ENCODE peak calls at places on chromosomes 6 and 20, in eight cellular contexts. One of them, this sample, is unnamed.

GRCh38 chr6:113856571-113857564 is at the start of gene MARCKS:
- DNase-seq in SK-N-SH: peak; percentile 82
- DNase-seq in GM23248: peak; percentile 98
- DNase-seq in MM.1S: peak; percentile 78
- DNase-seq in HCT116: peak; percentile 69
- DNase-seq in PC-3: peak; percentile 80
- DNase-seq in hepatocyte: peak; percentile 96
- DNase-seq in neural progenitor cell: peak; percentile 92
- DNase-seq in this sample: peak; percentile 32

GRCh38 chr20:63969851-63970713 is at the start of gene ZNF512B:
- DNase-seq in SK-N-SH: peak; percentile 97
- DNase-seq in GM23248: peak; percentile 76
- DNase-seq in MM.1S: peak; percentile 57
- DNase-seq in HCT116: no peak
- DNase-seq in PC-3: peak; percentile 67
- DNase-seq in hepatocyte: peak; percentile 86
- DNase-seq in neural progenitor cell: peak; percentile 79
- DNase-seq in this sample: peak; percentile 64

GRCh38 chr6:72035966-72036365 is 149.6 kb downstream of the RIMS1 start:
- DNase-seq in SK-N-SH: no peak
- DNase-seq in GM23248: peak; percentile 14
- DNase-seq in MM.1S: no peak
- DNase-seq in HCT116: no peak
- DNase-seq in PC-3: no peak
- DNase-seq in hepatocyte: no peak
- DNase-seq in neural progenitor cell: no peak
- DNase-seq in this sample: no peak

GRCh38 chr20:19512886-19513285 is 245.2 kb upstream of the RIN2 start:
- DNase-seq in SK-N-SH: no peak
- DNase-seq in GM23248: no peak
- DNase-seq in MM.1S: no peak
- DNase-seq in HCT116: no peak
- DNase-seq in PC-3: no peak
- DNase-seq in hepatocyte: no peak
- DNase-seq in neural progenitor cell: peak; percentile 53
- DNase-seq in this sample: no peak

GRCh38 chr6:73614802-73615201 is 39.0 kb downstream of the SLC17A5 start:
- DNase-seq in SK-N-SH: no peak
- DNase-seq in GM23248: no peak
- DNase-seq in MM.1S: no peak
- DNase-seq in HCT116: no peak
- DNase-seq in PC-3: no peak
- DNase-seq in hepatocyte: no peak
- DNase-seq in neural progenitor cell: no peak
- DNase-seq in this sample: no peak

GRCh38 chr6:355809-356208 is 35.7 kb upstream of the IRF4 start:
- DNase-seq in SK-N-SH: no peak
- DNase-seq in GM23248: no peak
- DNase-seq in MM.1S: no peak
- DNase-seq in HCT116: no peak
- DNase-seq in PC-3: no peak
- DNase-seq in hepatocyte: no peak
- DNase-seq in neural progenitor cell: peak; percentile 58
- DNase-seq in this sample: peak; percentile 76

GRCh38 chr20:61263938-61264337 is 11.9 kb downstream of the CDH4 start:
- DNase-seq in SK-N-SH: no peak
- DNase-seq in GM23248: no peak
- DNase-seq in MM.1S: no peak
- DNase-seq in HCT116: no peak
- DNase-seq in PC-3: no peak
- DNase-seq in hepatocyte: no peak
- DNase-seq in neural progenitor cell: no peak
- DNase-seq in this sample: no peak

GRCh38 chr6:80610821-80611220 is 504.4 kb downstream of the BCKDHB start:
- DNase-seq in SK-N-SH: no peak
- DNase-seq in GM23248: peak; percentile 82
- DNase-seq in MM.1S: no peak
- DNase-seq in HCT116: no peak
- DNase-seq in PC-3: peak; percentile 54
- DNase-seq in hepatocyte: no peak
- DNase-seq in neural progenitor cell: no peak
- DNase-seq in this sample: no peak

GRCh38 chr6:520820-521219 is 129.3 kb downstream of the IRF4 start:
- DNase-seq in SK-N-SH: no peak
- DNase-seq in GM23248: no peak
- DNase-seq in MM.1S: no peak
- DNase-seq in HCT116: no peak
- DNase-seq in PC-3: no peak
- DNase-seq in hepatocyte: no peak
- DNase-seq in neural progenitor cell: no peak
- DNase-seq in this sample: no peak

GRCh38 chr6:33241968-33242367 is 29.7 kb downstream of the VPS52 start:
- DNase-seq in SK-N-SH: no peak
- DNase-seq in GM23248: no peak
- DNase-seq in MM.1S: no peak
- DNase-seq in HCT116: no peak
- DNase-seq in PC-3: no peak
- DNase-seq in hepatocyte: no peak
- DNase-seq in neural progenitor cell: no peak
- DNase-seq in this sample: no peak

GRCh38 chr6:83442752-83443151 is 11.9 kb upstream of the ME1 start:
- DNase-seq in SK-N-SH: no peak
- DNase-seq in GM23248: peak; percentile 46
- DNase-seq in MM.1S: no peak
- DNase-seq in HCT116: no peak
- DNase-seq in PC-3: no peak
- DNase-seq in hepatocyte: peak; percentile 20
- DNase-seq in neural progenitor cell: peak; percentile 30
- DNase-seq in this sample: no peak

GRCh38 chr6:91691449-91691848 is 1104.6 kb upstream of the MAP3K7 start:
- DNase-seq in SK-N-SH: no peak
- DNase-seq in GM23248: no peak
- DNase-seq in MM.1S: no peak
- DNase-seq in HCT116: no peak
- DNase-seq in PC-3: no peak
- DNase-seq in hepatocyte: no peak
- DNase-seq in neural progenitor cell: no peak
- DNase-seq in this sample: no peak

GRCh38 chr20:62503414-62504178 is 27.8 kb upstream of the GATA5 start:
- DNase-seq in SK-N-SH: peak; percentile 72
- DNase-seq in GM23248: no peak
- DNase-seq in MM.1S: no peak
- DNase-seq in HCT116: no peak
- DNase-seq in PC-3: no peak
- DNase-seq in hepatocyte: no peak
- DNase-seq in neural progenitor cell: no peak
- DNase-seq in this sample: no peak

GRCh38 chr20:32674362-32674789 is 635 bp upstream of the C20orf203 start:
- DNase-seq in SK-N-SH: peak; percentile 72
- DNase-seq in GM23248: peak; percentile 68
- DNase-seq in MM.1S: peak; percentile 86
- DNase-seq in HCT116: peak; percentile 40
- DNase-seq in PC-3: peak; percentile 82
- DNase-seq in hepatocyte: peak; percentile 84
- DNase-seq in neural progenitor cell: peak; percentile 67
- DNase-seq in this sample: peak; percentile 83

GRCh38 chr6:75208564-75209431 is 2.9 kb upstream of the COL12A1 start:
- DNase-seq in SK-N-SH: peak; percentile 71
- DNase-seq in GM23248: peak; percentile 91
- DNase-seq in MM.1S: peak; percentile 81
- DNase-seq in HCT116: peak; percentile 66
- DNase-seq in PC-3: peak; percentile 85
- DNase-seq in hepatocyte: peak; percentile 91
- DNase-seq in neural progenitor cell: peak; percentile 90
- DNase-seq in this sample: peak; percentile 78

GRCh38 chr20:2331092-2331491 is 35.3 kb downstream of the TGM3 start:
- DNase-seq in SK-N-SH: no peak
- DNase-seq in GM23248: no peak
- DNase-seq in MM.1S: no peak
- DNase-seq in HCT116: no peak
- DNase-seq in PC-3: no peak
- DNase-seq in hepatocyte: no peak
- DNase-seq in neural progenitor cell: no peak
- DNase-seq in this sample: no peak

GRCh38 chr6:132961122-132961521 is 146.8 kb downstream of the RPS12 start:
- DNase-seq in SK-N-SH: no peak
- DNase-seq in GM23248: peak; percentile 84
- DNase-seq in MM.1S: no peak
- DNase-seq in HCT116: no peak
- DNase-seq in PC-3: peak; percentile 91
- DNase-seq in hepatocyte: peak; percentile 14
- DNase-seq in neural progenitor cell: no peak
- DNase-seq in this sample: no peak

GRCh38 chr20:62899633-62900051 is 26.7 kb downstream of the DIDO1 start:
- DNase-seq in SK-N-SH: no peak
- DNase-seq in GM23248: peak; percentile 32
- DNase-seq in MM.1S: no peak
- DNase-seq in HCT116: no peak
- DNase-seq in PC-3: no peak
- DNase-seq in hepatocyte: peak; percentile 58
- DNase-seq in neural progenitor cell: peak; percentile 47
- DNase-seq in this sample: no peak

GRCh38 chr6:41503435-41503768 is 42.8 kb upstream of the FOXP4 start:
- DNase-seq in SK-N-SH: no peak
- DNase-seq in GM23248: no peak
- DNase-seq in MM.1S: no peak
- DNase-seq in HCT116: no peak
- DNase-seq in PC-3: no peak
- DNase-seq in hepatocyte: no peak
- DNase-seq in neural progenitor cell: no peak
- DNase-seq in this sample: no peak

GRCh38 chr6:6834356-6835342 is 246.1 kb downstream of the LY86 start:
- DNase-seq in SK-N-SH: no peak
- DNase-seq in GM23248: no peak
- DNase-seq in MM.1S: no peak
- DNase-seq in HCT116: no peak
- DNase-seq in PC-3: peak; percentile 51
- DNase-seq in hepatocyte: no peak
- DNase-seq in neural progenitor cell: no peak
- DNase-seq in this sample: peak; percentile 7

GRCh38 chr6:24720131-24720603 is 1.2 kb upstream of the C6orf62 start:
- DNase-seq in SK-N-SH: peak; percentile 56
- DNase-seq in GM23248: peak; percentile 81
- DNase-seq in MM.1S: peak; percentile 69
- DNase-seq in HCT116: no peak
- DNase-seq in PC-3: peak; percentile 32
- DNase-seq in hepatocyte: peak; percentile 74
- DNase-seq in neural progenitor cell: peak; percentile 66
- DNase-seq in this sample: peak; percentile 77

DNA sequence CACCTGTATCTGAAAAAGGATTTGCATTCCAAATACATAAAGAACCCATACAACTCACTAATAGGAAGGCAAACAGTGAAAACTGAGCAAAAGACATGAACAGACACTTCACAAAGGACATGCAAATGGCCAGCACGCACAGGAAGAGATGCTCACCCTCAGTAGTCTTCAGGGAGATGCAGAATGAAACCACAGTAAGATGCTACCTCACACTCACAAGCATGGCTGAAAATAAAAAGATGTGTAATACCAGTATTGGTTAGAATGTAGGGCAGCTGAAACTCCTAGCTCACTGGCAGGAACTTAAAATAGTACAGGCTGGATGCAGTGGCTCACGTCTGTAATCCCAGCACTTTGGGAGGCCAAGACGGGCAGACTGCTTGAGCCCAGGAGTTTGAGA is 64.6 kb downstream of the SNX5 start:
- DNase-seq in SK-N-SH: no peak
- DNase-seq in GM23248: no peak
- DNase-seq in MM.1S: peak; percentile 88
- DNase-seq in HCT116: no peak
- DNase-seq in PC-3: no peak
- DNase-seq in hepatocyte: no peak
- DNase-seq in neural progenitor cell: no peak
- DNase-seq in this sample: peak; percentile 34
- TF ChIP-seq EZH2phosphoT487 in SK-N-SH: no peak
- TF ChIP-seq EZH2phosphoT487 in GM23248: no peak
- TF ChIP-seq EZH2phosphoT487 in MM.1S: no peak
- TF ChIP-seq EZH2phosphoT487 in HCT116: no peak
- TF ChIP-seq EZH2phosphoT487 in PC-3: no peak
- TF ChIP-seq EZH2phosphoT487 in hepatocyte: no peak
- TF ChIP-seq EZH2phosphoT487 in neural progenitor cell: no peak
- TF ChIP-seq EZH2phosphoT487 in this sample: no peak

DNA sequence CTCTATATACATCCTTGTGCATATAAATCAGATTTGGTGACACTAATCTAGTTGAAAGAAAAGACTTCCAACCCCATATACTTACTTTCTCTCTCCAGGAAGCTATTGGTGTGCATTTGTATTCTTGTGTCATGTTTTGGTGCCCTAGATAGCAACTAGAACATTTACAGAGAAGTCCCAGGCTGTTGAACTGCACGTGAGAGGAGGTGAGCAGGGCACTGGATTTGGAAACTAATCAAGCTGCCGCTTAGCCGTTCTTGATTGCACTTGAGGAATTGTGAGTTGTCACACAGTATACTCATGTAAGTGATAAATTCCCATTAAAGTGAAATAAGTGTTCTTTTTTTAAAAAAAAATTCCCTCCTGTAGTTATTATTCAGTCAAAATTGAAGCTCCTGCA is 7.6 kb downstream of the WRNIP1 start:
- DNase-seq in SK-N-SH: no peak
- DNase-seq in GM23248: no peak
- DNase-seq in MM.1S: no peak
- DNase-seq in HCT116: no peak
- DNase-seq in PC-3: no peak
- DNase-seq in hepatocyte: no peak
- DNase-seq in neural progenitor cell: no peak
- DNase-seq in this sample: no peak
- H4K20me1 ChIP-seq in SK-N-SH: peaks cover 51% of the 10 kb centered on the region
- H4K20me1 ChIP-seq in GM23248: peaks cover 18% of the 10 kb centered on the region
- H4K20me1 ChIP-seq in MM.1S: peaks cover 3% of the 10 kb centered on the region
- H4K20me1 ChIP-seq in HCT116: peaks cover 26% of the 10 kb centered on the region
- H4K20me1 ChIP-seq in PC-3: peaks cover 45% of the 10 kb centered on the region
- H4K20me1 ChIP-seq in hepatocyte: peaks cover 36% of the 10 kb centered on the region
- H4K20me1 ChIP-seq in neural progenitor cell: peaks cover 57% of the 10 kb centered on the region
- H4K20me1 ChIP-seq in this sample: peaks cover 38% of the 10 kb centered on the region

DNA sequence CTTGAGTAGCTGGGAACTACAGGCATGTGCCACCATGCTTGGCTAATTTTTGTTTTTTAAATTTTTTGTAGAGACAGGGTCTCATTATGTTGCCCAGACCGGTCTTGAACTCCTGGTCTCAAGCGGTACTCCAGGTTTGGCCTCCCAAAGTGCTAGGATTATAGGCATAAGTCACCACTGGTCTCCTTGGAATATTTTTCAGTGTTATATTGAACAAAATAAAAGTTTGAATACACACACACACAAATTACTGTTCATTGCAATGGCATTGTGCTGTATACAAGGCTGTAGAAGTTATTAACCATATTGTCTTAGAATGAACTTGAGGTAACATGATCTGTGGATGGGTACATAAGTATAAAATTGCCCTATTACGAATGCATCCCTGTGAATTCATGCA is 166.1 kb downstream of the BCAS1 start:
- DNase-seq in SK-N-SH: no peak
- DNase-seq in GM23248: no peak
- DNase-seq in MM.1S: no peak
- DNase-seq in HCT116: no peak
- DNase-seq in PC-3: no peak
- DNase-seq in hepatocyte: no peak
- DNase-seq in neural progenitor cell: no peak
- DNase-seq in this sample: no peak
- H3K4me1 ChIP-seq in SK-N-SH: peaks cover 25% of the 10 kb centered on the region
- H3K4me1 ChIP-seq in GM23248: peaks cover 81% of the 10 kb centered on the region
- H3K4me1 ChIP-seq in MM.1S: peaks cover 19% of the 10 kb centered on the region
- H3K4me1 ChIP-seq in HCT116: peaks cover 26% of the 10 kb centered on the region
- H3K4me1 ChIP-seq in PC-3: peaks cover 62% of the 10 kb centered on the region
- H3K4me1 ChIP-seq in hepatocyte: peaks cover 8% of the 10 kb centered on the region
- H3K4me1 ChIP-seq in neural progenitor cell: peaks cover 29% of the 10 kb centered on the region
- H3K4me1 ChIP-seq in this sample: peaks cover 77% of the 10 kb centered on the region

GRCh38 chr20:50744143-50744792 is 12.9 kb downstream of the PARD6B start:
- DNase-seq in SK-N-SH: peak; percentile 64
- DNase-seq in GM23248: peak; percentile 91
- DNase-seq in MM.1S: no peak
- DNase-seq in HCT116: peak; percentile 67
- DNase-seq in PC-3: peak; percentile 92
- DNase-seq in hepatocyte: peak; percentile 92
- DNase-seq in neural progenitor cell: peak; percentile 62
- DNase-seq in this sample: no peak
- TF ChIP-seq EZH2phosphoT487 in SK-N-SH: no peak
- TF ChIP-seq EZH2phosphoT487 in GM23248: no peak
- TF ChIP-seq EZH2phosphoT487 in MM.1S: no peak
- TF ChIP-seq EZH2phosphoT487 in HCT116: no peak
- TF ChIP-seq EZH2phosphoT487 in PC-3: no peak
- TF ChIP-seq EZH2phosphoT487 in hepatocyte: no peak
- TF ChIP-seq EZH2phosphoT487 in neural progenitor cell: no peak
- TF ChIP-seq EZH2phosphoT487 in this sample: no peak